ENCODE peak calls at places on chromosome 5, in eight cellular contexts. One of them, this sample, is unnamed.

GRCh38 chr5:19795218-19795617 is 192.8 kb downstream of the CDH18 start:
- DNase-seq in left ventricle myocardium inferior: no peak
- DNase-seq in CD8-positive, alpha-beta T cell: no peak
- DNase-seq in activated CD8-positive, alpha-beta T cell treated with anti-CD3 and anti-CD28 coated beads for 36 hours: no peak
- DNase-seq in breast epithelium: no peak
- DNase-seq in sigmoid colon: no peak
- DNase-seq in GM20000: no peak
- DNase-seq in GM13976: no peak
- DNase-seq in this sample: no peak

GRCh38 chr5:116861662-116862061 is 287.0 kb upstream of the SEMA6A start:
- DNase-seq in left ventricle myocardium inferior: no peak
- DNase-seq in GM13976: no peak
- DNase-seq in GM20000: no peak
- DNase-seq in CD8-positive, alpha-beta T cell: no peak
- DNase-seq in activated CD8-positive, alpha-beta T cell treated with anti-CD3 and anti-CD28 coated beads for 36 hours: no peak
- DNase-seq in breast epithelium: no peak
- DNase-seq in sigmoid colon: no peak
- DNase-seq in this sample: no peak

GRCh38 chr5:153749941-153750340 is 259.5 kb downstream of the GRIA1 start:
- DNase-seq in activated CD8-positive, alpha-beta T cell treated with anti-CD3 and anti-CD28 coated beads for 36 hours: no peak
- DNase-seq in GM20000: no peak
- DNase-seq in left ventricle myocardium inferior: no peak
- DNase-seq in breast epithelium: no peak
- DNase-seq in CD8-positive, alpha-beta T cell: no peak
- DNase-seq in GM13976: no peak
- DNase-seq in sigmoid colon: no peak
- DNase-seq in this sample: no peak

GRCh38 chr5:32837211-32837610 is 126.1 kb downstream of the NPR3 start:
- DNase-seq in sigmoid colon: no peak
- DNase-seq in left ventricle myocardium inferior: no peak
- DNase-seq in GM13976: no peak
- DNase-seq in CD8-positive, alpha-beta T cell: no peak
- DNase-seq in activated CD8-positive, alpha-beta T cell treated with anti-CD3 and anti-CD28 coated beads for 36 hours: no peak
- DNase-seq in breast epithelium: no peak
- DNase-seq in GM20000: no peak
- DNase-seq in this sample: no peak

GRCh38 chr5:151212361-151212899 is 11.5 kb downstream of the CCDC69 start:
- DNase-seq in GM20000: peak
- DNase-seq in CD8-positive, alpha-beta T cell: no peak
- DNase-seq in left ventricle myocardium inferior: no peak
- DNase-seq in activated CD8-positive, alpha-beta T cell treated with anti-CD3 and anti-CD28 coated beads for 36 hours: no peak
- DNase-seq in breast epithelium: no peak
- DNase-seq in sigmoid colon: no peak
- DNase-seq in GM13976: peak
- DNase-seq in this sample: no peak

GRCh38 chr5:1118231-1118698 is 6.4 kb upstream of the SLC12A7 start:
- DNase-seq in CD8-positive, alpha-beta T cell: no peak
- DNase-seq in GM13976: no peak
- DNase-seq in sigmoid colon: no peak
- DNase-seq in activated CD8-positive, alpha-beta T cell treated with anti-CD3 and anti-CD28 coated beads for 36 hours: no peak
- DNase-seq in left ventricle myocardium inferior: no peak
- DNase-seq in GM20000: no peak
- DNase-seq in breast epithelium: no peak
- DNase-seq in this sample: no peak

GRCh38 chr5:73501406-73501805 is 3.2 kb downstream of the BTF3 start:
- DNase-seq in CD8-positive, alpha-beta T cell: no peak
- DNase-seq in activated CD8-positive, alpha-beta T cell treated with anti-CD3 and anti-CD28 coated beads for 36 hours: no peak
- DNase-seq in left ventricle myocardium inferior: no peak
- DNase-seq in breast epithelium: no peak
- DNase-seq in GM13976: no peak
- DNase-seq in GM20000: no peak
- DNase-seq in sigmoid colon: no peak
- DNase-seq in this sample: no peak

GRCh38 chr5:76271836-76272235 is 131.2 kb upstream of the IQGAP2 start:
- DNase-seq in activated CD8-positive, alpha-beta T cell treated with anti-CD3 and anti-CD28 coated beads for 36 hours: no peak
- DNase-seq in sigmoid colon: no peak
- DNase-seq in CD8-positive, alpha-beta T cell: no peak
- DNase-seq in GM20000: no peak
- DNase-seq in left ventricle myocardium inferior: no peak
- DNase-seq in GM13976: no peak
- DNase-seq in breast epithelium: no peak
- DNase-seq in this sample: no peak

GRCh38 chr5:68699966-68700365 is 393.8 kb upstream of the SLC30A5 start:
- DNase-seq in GM20000: peak
- DNase-seq in left ventricle myocardium inferior: no peak
- DNase-seq in sigmoid colon: no peak
- DNase-seq in CD8-positive, alpha-beta T cell: no peak
- DNase-seq in activated CD8-positive, alpha-beta T cell treated with anti-CD3 and anti-CD28 coated beads for 36 hours: no peak
- DNase-seq in breast epithelium: no peak
- DNase-seq in GM13976: no peak
- DNase-seq in this sample: no peak

GRCh38 chr5:152819891-152820290 is 414.8 kb upstream of the NMUR2 start:
- DNase-seq in activated CD8-positive, alpha-beta T cell treated with anti-CD3 and anti-CD28 coated beads for 36 hours: no peak
- DNase-seq in sigmoid colon: no peak
- DNase-seq in GM13976: no peak
- DNase-seq in GM20000: no peak
- DNase-seq in breast epithelium: no peak
- DNase-seq in CD8-positive, alpha-beta T cell: no peak
- DNase-seq in left ventricle myocardium inferior: no peak
- DNase-seq in this sample: no peak

GRCh38 chr5:57887851-57888621 is 405.4 kb upstream of the ACTBL2 start:
- DNase-seq in left ventricle myocardium inferior: no peak
- DNase-seq in sigmoid colon: no peak
- DNase-seq in breast epithelium: no peak
- DNase-seq in GM13976: no peak
- DNase-seq in GM20000: no peak
- DNase-seq in CD8-positive, alpha-beta T cell: no peak
- DNase-seq in activated CD8-positive, alpha-beta T cell treated with anti-CD3 and anti-CD28 coated beads for 36 hours: no peak
- DNase-seq in this sample: no peak

GRCh38 chr5:57884346-57885102 is 401.9 kb upstream of the ACTBL2 start:
- DNase-seq in GM13976: no peak
- DNase-seq in sigmoid colon: no peak
- DNase-seq in activated CD8-positive, alpha-beta T cell treated with anti-CD3 and anti-CD28 coated beads for 36 hours: no peak
- DNase-seq in GM20000: no peak
- DNase-seq in breast epithelium: no peak
- DNase-seq in CD8-positive, alpha-beta T cell: no peak
- DNase-seq in left ventricle myocardium inferior: no peak
- DNase-seq in this sample: no peak

GRCh38 chr5:57891443-57891842 is 408.8 kb upstream of the ACTBL2 start:
- DNase-seq in GM20000: no peak
- DNase-seq in CD8-positive, alpha-beta T cell: no peak
- DNase-seq in left ventricle myocardium inferior: no peak
- DNase-seq in breast epithelium: no peak
- DNase-seq in sigmoid colon: no peak
- DNase-seq in GM13976: no peak
- DNase-seq in activated CD8-positive, alpha-beta T cell treated with anti-CD3 and anti-CD28 coated beads for 36 hours: no peak
- DNase-seq in this sample: no peak

GRCh38 chr5:57889558-57889957 is 406.9 kb upstream of the ACTBL2 start:
- DNase-seq in CD8-positive, alpha-beta T cell: no peak
- DNase-seq in sigmoid colon: no peak
- DNase-seq in left ventricle myocardium inferior: no peak
- DNase-seq in GM20000: no peak
- DNase-seq in breast epithelium: no peak
- DNase-seq in GM13976: no peak
- DNase-seq in activated CD8-positive, alpha-beta T cell treated with anti-CD3 and anti-CD28 coated beads for 36 hours: no peak
- DNase-seq in this sample: no peak
- TF ChIP-seq CTCF in CD8-positive, alpha-beta T cell: no peak
- TF ChIP-seq CTCF in sigmoid colon: no peak
- TF ChIP-seq CTCF in left ventricle myocardium inferior: peak
- TF ChIP-seq CTCF in GM20000: no peak
- TF ChIP-seq CTCF in breast epithelium: no peak
- TF ChIP-seq CTCF in GM13976: no peak
- TF ChIP-seq CTCF in activated CD8-positive, alpha-beta T cell treated with anti-CD3 and anti-CD28 coated beads for 36 hours: no peak
- TF ChIP-seq CTCF in this sample: no peak

GRCh38 chr5:141245250-141245717 is at the start of gene PCDHB15:
- DNase-seq in GM20000: no peak
- DNase-seq in activated CD8-positive, alpha-beta T cell treated with anti-CD3 and anti-CD28 coated beads for 36 hours: peak
- DNase-seq in CD8-positive, alpha-beta T cell: no peak
- DNase-seq in breast epithelium: no peak
- DNase-seq in GM13976: no peak
- DNase-seq in sigmoid colon: no peak
- DNase-seq in left ventricle myocardium inferior: peak
- DNase-seq in this sample: no peak
- TF ChIP-seq CTCF in GM20000: no peak
- TF ChIP-seq CTCF in activated CD8-positive, alpha-beta T cell treated with anti-CD3 and anti-CD28 coated beads for 36 hours: peak
- TF ChIP-seq CTCF in CD8-positive, alpha-beta T cell: no peak
- TF ChIP-seq CTCF in breast epithelium: no peak
- TF ChIP-seq CTCF in GM13976: no peak
- TF ChIP-seq CTCF in sigmoid colon: no peak
- TF ChIP-seq CTCF in left ventricle myocardium inferior: peak
- TF ChIP-seq CTCF in this sample: no peak

GRCh38 chr5:4883388-4883787 is 256.7 kb upstream of the ADAMTS16 start:
- DNase-seq in sigmoid colon: peak
- DNase-seq in left ventricle myocardium inferior: peak
- DNase-seq in GM20000: no peak
- DNase-seq in activated CD8-positive, alpha-beta T cell treated with anti-CD3 and anti-CD28 coated beads for 36 hours: no peak
- DNase-seq in breast epithelium: no peak
- DNase-seq in GM13976: no peak
- DNase-seq in CD8-positive, alpha-beta T cell: no peak
- DNase-seq in this sample: no peak
- TF ChIP-seq CTCF in sigmoid colon: no peak
- TF ChIP-seq CTCF in left ventricle myocardium inferior: no peak
- TF ChIP-seq CTCF in GM20000: no peak
- TF ChIP-seq CTCF in activated CD8-positive, alpha-beta T cell treated with anti-CD3 and anti-CD28 coated beads for 36 hours: no peak
- TF ChIP-seq CTCF in breast epithelium: no peak
- TF ChIP-seq CTCF in GM13976: no peak
- TF ChIP-seq CTCF in CD8-positive, alpha-beta T cell: no peak
- TF ChIP-seq CTCF in this sample: no peak

DNA sequence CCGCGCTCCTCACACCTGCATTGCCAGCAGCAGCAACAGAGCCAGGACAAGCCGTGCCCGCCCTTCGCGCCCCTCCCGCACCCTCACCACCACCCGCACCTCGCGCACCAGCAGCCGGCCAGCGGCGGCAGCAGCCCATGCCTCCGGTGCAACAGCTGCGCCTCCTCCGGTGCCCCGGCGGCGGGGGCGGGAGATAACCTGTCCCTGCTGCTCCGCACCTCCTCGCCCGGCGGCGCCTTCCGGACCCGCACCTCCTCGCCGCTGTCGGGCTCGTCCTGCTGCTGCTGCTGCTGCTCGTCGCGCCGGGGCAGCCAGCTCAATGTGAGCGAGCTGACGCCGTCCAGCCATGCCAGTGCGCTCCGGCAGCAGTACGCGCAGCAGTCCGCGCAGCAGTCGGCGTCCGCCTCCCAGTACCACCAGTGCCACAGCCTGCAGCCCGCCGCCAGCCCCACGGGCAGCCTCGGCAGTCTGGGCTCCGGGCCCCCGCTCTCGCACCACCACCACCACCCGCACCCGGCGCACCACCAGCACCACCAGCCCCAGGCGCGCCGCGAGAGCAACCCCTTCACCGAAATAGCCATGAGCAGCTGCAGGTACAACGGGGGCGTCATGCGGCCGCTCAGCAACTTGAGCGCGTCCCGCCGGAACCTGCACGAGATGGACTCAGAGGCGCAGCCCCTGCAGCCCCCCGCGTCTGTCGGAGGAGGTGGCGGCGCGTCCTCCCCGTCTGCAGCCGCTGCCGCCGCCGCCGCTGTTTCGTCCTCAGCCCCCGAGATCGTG is 517 bp downstream of the KCNN2 start:
- DNase-seq in activated CD8-positive, alpha-beta T cell treated with anti-CD3 and anti-CD28 coated beads for 36 hours: no peak
- DNase-seq in GM20000: peak
- DNase-seq in CD8-positive, alpha-beta T cell: no peak
- DNase-seq in GM13976: peak
- DNase-seq in left ventricle myocardium inferior: peak
- DNase-seq in sigmoid colon: no peak
- DNase-seq in breast epithelium: no peak
- DNase-seq in this sample: no peak
- TF ChIP-seq CTCF in activated CD8-positive, alpha-beta T cell treated with anti-CD3 and anti-CD28 coated beads for 36 hours: no peak
- TF ChIP-seq CTCF in GM20000: no peak
- TF ChIP-seq CTCF in CD8-positive, alpha-beta T cell: no peak
- TF ChIP-seq CTCF in GM13976: no peak
- TF ChIP-seq CTCF in left ventricle myocardium inferior: peak
- TF ChIP-seq CTCF in sigmoid colon: no peak
- TF ChIP-seq CTCF in breast epithelium: no peak
- TF ChIP-seq CTCF in this sample: no peak

DNA sequence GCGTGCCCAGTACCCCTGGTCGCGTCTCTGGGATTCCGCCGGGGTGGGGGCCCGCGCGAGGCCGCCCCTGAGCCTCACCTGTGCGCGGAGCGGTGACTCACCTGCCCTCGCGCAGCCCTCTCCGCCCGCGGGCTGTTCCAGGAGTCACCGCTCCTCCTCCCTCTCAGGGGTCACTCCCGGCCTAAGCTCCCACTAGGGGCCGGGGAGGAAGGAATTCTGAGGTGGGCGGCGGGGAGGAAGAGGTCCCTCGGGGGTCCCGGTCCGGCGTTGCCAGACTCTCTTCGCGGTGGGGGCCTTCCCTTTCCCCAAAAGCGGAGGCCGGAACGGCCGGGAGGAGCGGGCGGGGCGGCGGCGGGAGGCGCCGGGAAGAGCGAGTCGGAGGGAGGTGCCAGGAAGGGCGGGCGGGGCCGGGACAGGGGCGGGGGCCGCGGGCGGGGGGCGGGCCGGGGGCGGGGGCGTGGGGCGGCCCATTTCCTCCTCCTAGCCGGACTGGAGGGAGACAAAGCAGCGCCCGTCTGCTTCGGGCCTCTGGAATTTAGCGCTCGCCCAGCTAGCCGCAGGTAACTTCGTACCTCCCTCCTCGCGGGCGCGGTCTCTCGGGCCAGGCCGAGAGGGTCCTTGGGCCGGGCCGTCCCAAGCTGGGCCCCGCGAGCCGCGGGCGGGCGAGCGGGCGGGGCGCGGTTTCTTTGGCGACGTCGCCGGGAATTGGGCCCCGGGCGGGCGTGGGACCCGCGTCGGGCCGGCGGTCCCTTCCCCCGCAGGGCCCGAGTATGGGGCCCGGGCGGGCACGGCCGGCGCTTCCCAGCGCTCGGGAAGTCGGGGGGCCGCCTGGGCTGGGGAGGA is at the start of gene CTNNA1:
- DNase-seq in activated CD8-positive, alpha-beta T cell treated with anti-CD3 and anti-CD28 coated beads for 36 hours: peak
- DNase-seq in breast epithelium: peak
- DNase-seq in left ventricle myocardium inferior: peak
- DNase-seq in CD8-positive, alpha-beta T cell: peak
- DNase-seq in GM13976: peak
- DNase-seq in sigmoid colon: peak
- DNase-seq in GM20000: peak
- DNase-seq in this sample: peak
- TF ChIP-seq CTCF in activated CD8-positive, alpha-beta T cell treated with anti-CD3 and anti-CD28 coated beads for 36 hours: no peak
- TF ChIP-seq CTCF in breast epithelium: no peak
- TF ChIP-seq CTCF in left ventricle myocardium inferior: no peak
- TF ChIP-seq CTCF in CD8-positive, alpha-beta T cell: no peak
- TF ChIP-seq CTCF in GM13976: no peak
- TF ChIP-seq CTCF in sigmoid colon: no peak
- TF ChIP-seq CTCF in GM20000: no peak
- TF ChIP-seq CTCF in this sample: no peak

GRCh38 chr5:42250-42649 is 49.7 kb upstream of the PLEKHG4B start:
- DNase-seq in GM20000: no peak
- DNase-seq in activated CD8-positive, alpha-beta T cell treated with anti-CD3 and anti-CD28 coated beads for 36 hours: no peak
- DNase-seq in CD8-positive, alpha-beta T cell: no peak
- DNase-seq in GM13976: no peak
- DNase-seq in sigmoid colon: no peak
- DNase-seq in left ventricle myocardium inferior: no peak
- DNase-seq in breast epithelium: no peak
- DNase-seq in this sample: no peak
- TF ChIP-seq CTCF in GM20000: no peak
- TF ChIP-seq CTCF in activated CD8-positive, alpha-beta T cell treated with anti-CD3 and anti-CD28 coated beads for 36 hours: no peak
- TF ChIP-seq CTCF in CD8-positive, alpha-beta T cell: no peak
- TF ChIP-seq CTCF in GM13976: no peak
- TF ChIP-seq CTCF in sigmoid colon: no peak
- TF ChIP-seq CTCF in left ventricle myocardium inferior: peak
- TF ChIP-seq CTCF in breast epithelium: no peak
- TF ChIP-seq CTCF in this sample: no peak

This sample was measured in activated B cell treated with CpG ODN at 0.5 μM for 24 hours.